ENCODE peak calls at places on chromosome 9, in eight cellular contexts. R is fibroblast of mammary gland, W is pancreas, Y is Caco-2, S is lower lobe of right lung, I is colonic mucosa, Z is AG04450, O is BJ. D is an unnamed sample.

GRCh38 chr9:8419871-8420270 is 620.3 kb upstream of the DMAC1 start:
- DNase-seq in W (no peak), S (no peak), Z (no peak), Y (no peak), I (no peak), R (peak; percentile 67), O (no peak), D (no peak)

GRCh38 chr9:92180669-92181181 is 65.5 kb upstream of the SPTLC1 start:
- DNase-seq in S (no peak), Y (no peak), O (peak; percentile 67), Z (peak; percentile 80), W (no peak), I (no peak), R (peak; percentile 58), D (no peak)

GRCh38 chr9:20980713-20981481 is 50.5 kb downstream of the HACD4 start:
- DNase-seq in R (peak; percentile 88), Z (peak; percentile 79), Y (no peak), I (no peak), W (no peak), S (no peak), O (peak; percentile 59), D (no peak)

GRCh38 chr9:120860083-120860482 is 16.9 kb downstream of the PHF19 start:
- DNase-seq in Z (no peak), Y (no peak), S (no peak), R (no peak), I (no peak), W (no peak), O (no peak), D (no peak)

GRCh38 chr9:119273984-119274665 is 95.1 kb downstream of the BRINP1 start:
- DNase-seq in R (peak; percentile 3), Y (no peak), S (no peak), W (no peak), I (no peak), Z (no peak), O (no peak), D (no peak)

GRCh38 chr9:113581865-113582697 is 118.6 kb downstream of the RGS3 start:
- DNase-seq in W (peak; percentile 67), Z (no peak), R (peak; percentile 53), Y (no peak), O (no peak), I (peak; percentile 82), S (peak; percentile 90), D (peak; percentile 94)

GRCh38 chr9:121859646-121860045 is 208.2 kb downstream of the DAB2IP start:
- DNase-seq in Y (no peak), S (no peak), R (no peak), I (no peak), O (no peak), W (no peak), Z (no peak), D (no peak)

GRCh38 chr9:95188459-95188858 is 129.1 kb downstream of the FANCC start:
- DNase-seq in R (no peak), I (no peak), Z (no peak), Y (no peak), W (no peak), S (no peak), O (no peak), D (no peak)

GRCh38 chr9:79477955-79478751 is 93.6 kb upstream of the TLE4 start:
- DNase-seq in S (no peak), O (no peak), W (no peak), Z (no peak), I (no peak), Y (peak; percentile 1), R (no peak), D (no peak)

GRCh38 chr9:114088571-114089170 is 10.4 kb downstream of the KIF12 start:
- DNase-seq in W (no peak), S (no peak), Z (no peak), I (no peak), O (no peak), R (no peak), Y (no peak), D (no peak)

GRCh38 chr9:81538929-81539716 is 150.2 kb downstream of the TLE1 start:
- DNase-seq in R (no peak), S (no peak), W (no peak), O (no peak), Z (no peak), I (no peak), Y (peak; percentile 5), D (no peak)

GRCh38 chr9:110115868-110116542 is 92.0 kb downstream of the C9orf152 start:
- DNase-seq in Z (no peak), S (no peak), O (no peak), Y (peak; percentile 75), W (no peak), R (peak; percentile 89), I (no peak), D (no peak)

GRCh38 chr9:132207839-132208615 is 46.2 kb downstream of the NTNG2 start:
- DNase-seq in W (no peak), S (no peak), I (no peak), Y (no peak), R (no peak), Z (no peak), O (no peak), D (no peak)

GRCh38 chr9:137968235-137968634 is 90.7 kb downstream of the CACNA1B start:
- DNase-seq in O (no peak), Y (no peak), I (no peak), Z (no peak), S (peak; percentile 42), W (no peak), R (no peak), D (no peak)

DNA sequence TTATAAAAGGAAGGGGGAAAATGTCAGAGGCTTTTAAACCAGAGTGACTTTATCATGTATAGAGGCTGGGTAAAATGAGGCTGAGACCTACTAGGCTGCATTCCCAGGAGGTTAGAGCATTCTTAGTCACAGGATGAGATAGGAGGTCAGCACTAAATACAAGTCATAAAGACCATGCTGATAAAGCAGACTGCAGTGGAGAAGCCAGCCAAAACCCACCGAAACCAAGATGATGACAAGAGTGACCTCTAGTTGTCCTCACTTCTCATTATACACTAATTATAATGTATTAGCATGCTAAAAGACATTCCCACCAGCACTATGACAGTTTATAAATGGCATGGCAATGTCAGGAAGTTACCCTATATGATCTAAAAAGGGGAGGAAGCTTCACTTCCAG is 88.6 kb downstream of the PLPPR1 start:
- DNase-seq in O (no peak), I (no peak), R (no peak), Y (no peak), Z (no peak), S (no peak), W (no peak), D (no peak)
- TF ChIP-seq CTCF in O (no peak), I (no peak), R (no peak), Y (no peak), Z (no peak), S (no peak), W (no peak), D (no peak)

GRCh38 chr9:78131969-78132687 is 100.5 kb upstream of the GNAQ start:
- DNase-seq in Z (no peak), O (no peak), W (no peak), Y (no peak), S (no peak), R (peak; percentile 22), I (no peak), D (no peak)
- H3K4me3 ChIP-seq in Z (peak overlapping the region; percentile 24), O (no peak overlapping the region), W (peak overlapping the region; percentile 17), Y (no peak overlapping the region), S (no peak overlapping the region), R (no peak overlapping the region), I (no peak overlapping the region), D (no peak overlapping the region)

GRCh38 chr9:36855443-36856315 is 178.4 kb downstream of the PAX5 start:
- DNase-seq in Z (no peak), I (no peak), Y (peak; percentile 57), W (no peak), S (no peak), O (no peak), R (no peak), D (no peak)
- TF ChIP-seq CTCF in Z (peak; percentile 25), I (no peak), Y (no peak), W (no peak), S (no peak), O (peak; percentile 11), R (no peak), D (no peak)

DNA sequence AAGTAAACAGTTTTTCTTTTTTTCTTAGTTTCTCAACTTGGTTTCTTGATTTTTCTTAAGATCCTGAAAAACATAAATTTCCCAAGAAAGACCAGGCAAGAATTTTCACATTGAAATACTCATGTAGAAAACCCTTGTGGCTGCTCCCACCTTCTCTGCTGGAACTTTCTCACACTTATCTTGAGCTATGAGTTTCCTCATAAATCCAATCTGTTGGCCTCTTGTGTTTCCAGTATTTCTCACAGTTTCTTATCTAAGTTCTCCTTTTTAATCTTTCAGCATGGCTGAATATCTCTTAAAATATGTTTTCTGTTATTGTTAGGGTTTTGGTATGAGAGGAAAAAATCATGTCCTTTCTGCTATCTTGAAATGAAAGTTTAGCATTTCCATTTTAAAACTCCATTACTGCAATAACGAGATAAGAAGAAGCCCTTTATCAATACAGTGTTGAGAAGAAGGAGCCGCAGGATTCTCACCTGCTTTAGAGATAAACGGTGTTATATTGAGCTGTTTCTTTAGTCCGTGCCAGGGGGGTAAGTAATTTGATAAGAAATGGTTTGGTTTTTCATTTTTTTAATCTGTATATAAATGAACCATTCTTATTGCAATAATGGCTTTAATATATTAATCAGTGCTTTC is 89.3 kb downstream of the ALDH1A1 start:
- DNase-seq in R (no peak), S (no peak), O (no peak), I (no peak), W (no peak), Z (no peak), Y (no peak), D (no peak)
- H3K4me3 ChIP-seq in R (no peak overlapping the region), S (no peak overlapping the region), O (no peak overlapping the region), I (no peak overlapping the region), W (no peak overlapping the region), Z (no peak overlapping the region), Y (no peak overlapping the region), D (no peak overlapping the region)